ENCODE peak calls at places on chromosomes 2 and 18, in ten cellular contexts. D is HepG2; W is CD8-positive, alpha-beta T cell; U is mesenchymal stem cell; J is GM23248; B is neural progenitor cell; V is iPS DF 6.9; C is aorta; T is pancreas; N is naive thymus-derived CD4-positive, alpha-beta T cell. P is an unnamed sample. For H3K4me1, the result is how much of the 10 kb centered on the place peaks cover.

GRCh38 chr18:33871363-33872025 is 293.5 kb downstream of the ASXL3 start:
- DNase-seq in B (no peak), C (no peak), J (no peak), U (peak), T (no peak), D (no peak), W (no peak), V (no peak), N (no peak), P (no peak)

GRCh38 chr2:183229386-183229785 is 105.1 kb downstream of the NUP35 start:
- DNase-seq in J (peak), N (no peak), T (no peak), D (no peak), C (no peak), V (no peak), U (peak), W (no peak), B (no peak), P (no peak)

GRCh38 chr2:66897676-66898280 is 462.9 kb downstream of the MEIS1 start:
- DNase-seq in V (no peak), U (no peak), W (no peak), B (no peak), D (no peak), J (peak), T (no peak), N (no peak), C (no peak), P (no peak)

GRCh38 chr2:240213476-240214391 is 73.3 kb upstream of the OTOS start:
- DNase-seq in T (peak), J (no peak), B (no peak), W (no peak), V (no peak), D (no peak), C (peak), U (no peak), N (no peak), P (no peak)

GRCh38 chr2:48733067-48733503 is 22.4 kb downstream of the LHCGR start:
- DNase-seq in U (no peak), V (no peak), W (no peak), T (no peak), N (no peak), C (no peak), D (no peak), J (no peak), B (no peak), P (no peak)

GRCh38 chr2:134292514-134292913 is 38.6 kb downstream of the MGAT5 start:
- DNase-seq in T (no peak), N (no peak), W (no peak), V (no peak), J (no peak), U (no peak), D (no peak), B (no peak), C (no peak), P (no peak)

GRCh38 chr2:81767173-81767720 is 1462.7 kb upstream of the LRRTM1 start:
- DNase-seq in U (no peak), V (no peak), C (no peak), B (no peak), D (no peak), W (no peak), J (peak), N (no peak), T (no peak), P (no peak)

GRCh38 chr2:103818176-103818575 is 1035.7 kb upstream of the POU3F3 start:
- DNase-seq in J (no peak), T (no peak), C (no peak), D (no peak), N (no peak), U (no peak), V (no peak), B (no peak), W (no peak), P (no peak)

GRCh38 chr2:85433511-85434089 is 15.1 kb downstream of the SH2D6 start:
- DNase-seq in T (peak), N (no peak), C (peak), V (no peak), B (no peak), U (peak), W (no peak), D (no peak), J (peak), P (no peak)

GRCh38 chr2:112709703-112710102 is 11.1 kb upstream of the NT5DC4 start:
- DNase-seq in J (no peak), V (no peak), N (no peak), W (no peak), T (no peak), D (no peak), C (no peak), U (no peak), B (no peak), P (no peak)

GRCh38 chr18:69216390-69216789 is 184.3 kb upstream of the DOK6 start:
- DNase-seq in T (no peak), D (no peak), C (no peak), U (no peak), B (no peak), V (no peak), N (no peak), W (no peak), J (no peak), P (no peak)

GRCh38 chr2:71671203-71671602 is 217.8 kb downstream of the DYSF start:
- DNase-seq in B (no peak), D (no peak), J (no peak), V (no peak), W (no peak), U (no peak), N (no peak), C (no peak), T (no peak), P (no peak)

DNA sequence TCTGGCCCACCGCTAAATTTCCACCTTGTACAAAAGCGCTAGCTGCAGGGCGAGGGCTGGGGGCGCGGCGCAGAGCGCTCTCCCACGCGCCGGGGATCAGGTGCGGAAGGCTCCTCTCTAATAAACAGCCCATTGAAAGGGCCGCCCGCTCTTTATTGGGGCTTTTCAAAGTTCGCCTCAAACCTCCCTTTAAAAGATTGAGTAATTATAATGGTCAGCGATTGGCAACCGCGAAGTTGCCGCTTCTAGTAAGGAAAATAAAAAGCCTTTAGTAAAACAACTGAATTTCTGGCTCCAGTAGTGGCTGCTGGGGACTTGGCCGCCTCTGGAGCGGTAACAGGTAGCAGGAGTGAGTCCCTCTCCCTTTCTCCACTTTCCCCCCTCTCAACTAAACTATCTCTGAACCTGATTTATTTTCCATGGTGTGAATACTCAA is 755 bp downstream of the NEUROD1 start:
- DNase-seq in N (no peak), D (no peak), J (no peak), V (no peak), W (no peak), T (no peak), C (no peak), B (no peak), U (no peak), P (no peak)
- H3K4me3 ChIP-seq in N (no peak), D (no peak), J (no peak), V (no peak), W (no peak), T (no peak), C (no peak), B (no peak), U (no peak), P (no peak)

DNA sequence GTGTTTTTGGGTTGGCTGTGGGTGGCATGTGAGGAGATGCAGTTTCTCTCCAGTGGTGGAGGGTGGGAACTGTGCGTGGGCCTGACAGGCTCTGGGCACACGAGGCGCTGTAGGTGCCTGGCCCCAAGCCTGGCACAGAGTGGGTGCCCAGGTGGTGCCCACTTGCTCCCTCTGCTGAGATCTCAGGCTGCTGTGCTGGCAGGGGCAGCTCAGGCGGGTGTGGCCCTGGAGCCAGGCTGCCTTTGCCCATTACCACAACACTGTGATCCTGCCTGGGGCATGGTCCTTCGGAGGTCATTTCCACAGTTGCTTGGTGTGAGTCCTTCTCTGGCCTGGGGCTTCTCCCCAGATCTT is 20.4 kb downstream of the TSHZ1 start:
- DNase-seq in T (no peak), D (no peak), B (no peak), U (no peak), J (no peak), V (no peak), W (no peak), C (no peak), N (no peak), P (no peak)
- H3K4me1 ChIP-seq in T (under half), D (under half), B (under half), U (under half), J (under half), V (under half), W (under half), C (under half), N (under half), P (under half)

DNA sequence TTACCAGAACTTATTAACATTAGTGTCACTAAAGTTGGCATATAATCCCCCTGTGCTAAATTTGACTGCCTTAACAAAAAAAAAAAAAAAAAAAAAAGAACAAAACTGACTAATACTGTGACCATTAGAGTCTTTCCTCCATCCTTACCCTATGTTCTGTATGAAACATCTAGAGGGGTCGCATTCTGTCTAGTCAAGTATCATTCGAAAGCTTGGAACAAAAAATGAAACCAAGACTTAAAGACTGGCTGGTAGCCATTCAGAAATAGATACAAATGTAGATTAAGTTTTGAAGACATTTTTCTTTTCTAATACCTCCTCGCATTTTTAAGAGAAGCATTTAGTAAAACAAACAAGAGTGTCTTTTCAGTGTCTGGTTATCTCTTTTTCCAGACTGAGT is 66.7 kb downstream of the SPATS2L start:
- DNase-seq in D (no peak), T (no peak), J (no peak), C (no peak), V (no peak), U (no peak), W (no peak), B (no peak), N (no peak), P (no peak)
- H3K4me3 ChIP-seq in D (no peak), T (no peak), J (no peak), C (no peak), V (no peak), U (no peak), W (peak), B (no peak), N (peak), P (peak)

DNA sequence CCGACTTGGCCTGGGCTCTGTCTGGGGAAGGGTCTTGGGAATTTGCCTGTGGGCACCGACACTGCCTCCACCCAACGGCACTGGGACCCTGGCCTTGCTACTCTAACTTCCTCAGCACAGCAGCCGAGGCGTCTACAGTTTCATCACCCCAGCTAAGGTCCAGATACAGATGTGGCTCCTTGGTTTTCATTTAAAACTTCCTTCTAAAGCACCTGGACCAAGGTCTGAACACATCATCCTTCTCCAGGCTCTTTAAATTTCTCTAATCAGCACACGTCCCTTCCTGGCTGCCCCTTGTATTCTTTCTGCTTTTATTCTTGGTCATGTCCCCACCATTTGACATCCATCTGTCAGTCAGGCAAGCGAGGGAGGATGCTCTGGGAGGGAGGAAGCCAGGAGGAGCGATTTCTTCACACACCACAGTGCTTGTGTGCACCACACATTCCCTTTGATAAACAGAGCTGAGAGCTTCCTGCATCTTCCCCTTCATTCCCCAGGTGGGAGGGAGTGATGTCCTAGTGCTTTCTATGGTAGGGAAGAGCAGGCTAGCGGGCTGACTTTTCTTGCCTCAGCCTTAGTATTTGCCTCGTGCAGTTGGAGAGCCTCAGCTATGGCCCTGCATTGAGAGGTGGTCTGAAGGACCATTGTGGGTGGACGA is 6.9 kb downstream of the LBH start:
- DNase-seq in U (peak), J (no peak), B (no peak), T (no peak), C (no peak), W (no peak), D (no peak), V (no peak), N (no peak), P (no peak)
- H3K4me1 ChIP-seq in U (under half), J (half or more), B (under half), T (under half), C (under half), W (half or more), D (under half), V (under half), N (half or more), P (half or more)

DNA sequence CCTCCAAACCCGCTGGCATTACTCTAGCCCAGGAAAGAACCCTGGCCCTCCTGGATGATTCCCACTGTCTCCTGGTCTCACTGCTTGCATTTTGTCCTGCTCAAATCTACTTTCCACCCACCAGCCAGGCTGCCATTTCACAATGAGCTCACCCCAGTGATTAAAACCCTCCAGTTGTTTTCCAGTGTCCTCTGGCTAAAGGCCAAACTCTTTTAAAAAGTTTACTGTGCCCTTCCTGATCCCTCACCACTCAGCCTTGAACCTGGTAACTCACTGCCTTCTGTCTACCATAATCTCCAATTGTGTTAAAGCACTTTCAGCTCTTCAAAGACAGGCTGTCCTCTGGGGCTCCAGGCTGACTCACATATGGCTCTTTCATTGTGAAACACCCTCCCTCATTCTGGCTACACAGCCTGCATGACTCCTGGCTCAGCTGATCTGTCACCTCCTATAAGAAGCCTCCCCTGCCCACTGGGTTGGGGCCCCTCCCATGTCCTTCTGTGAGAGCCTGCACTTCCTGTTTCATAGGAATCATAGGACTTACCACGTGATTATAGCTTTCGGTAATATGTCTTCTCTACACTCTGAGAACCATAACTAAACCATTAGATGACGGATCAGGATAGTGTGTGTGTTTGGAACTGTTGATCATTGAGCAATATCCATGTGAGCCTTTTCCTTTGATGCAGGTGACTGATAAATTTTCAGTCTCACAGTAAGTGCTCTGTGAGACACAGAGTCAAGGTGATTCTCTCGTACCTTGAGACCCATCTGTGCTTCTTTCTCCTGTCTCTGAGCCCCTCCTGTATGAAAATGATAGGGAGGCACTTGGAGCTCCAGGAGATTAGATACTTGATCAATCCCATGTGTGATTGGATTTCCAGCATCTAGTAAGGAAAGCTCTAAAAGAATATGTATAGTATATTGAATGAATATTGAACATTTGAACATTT is 590.8 kb upstream of the ID2 start:
- DNase-seq in T (no peak), B (no peak), J (peak), W (no peak), C (peak), U (peak), V (no peak), D (peak), N (no peak), P (no peak)
- H3K4me3 ChIP-seq in T (no peak), B (no peak), J (no peak), W (no peak), C (no peak), U (no peak), V (no peak), D (no peak), N (no peak), P (no peak)